ENCODE peak calls at places on chromosomes 13 and 19, in ten cellular contexts. One of them, this sample, is unnamed.

GRCh38 chr13:29564828-29565227 is 30.7 kb downstream of the SLC7A1 start:
- DNase-seq in activated T-cell treated with anti-CD3 and anti-CD28 coated beads, Interleukin-2, amount 50 U/mL, for 72 hours: no peak
- DNase-seq in GM04504: no peak
- DNase-seq in osteocyte: no peak
- DNase-seq in NCI-H2171 treated with DMSO at 0.1 percent for 48 hours: no peak
- DNase-seq in NCI-H748 treated with DMSO at 0.1 percent for 48 hours: no peak
- DNase-seq in choroid plexus epithelial cell: no peak
- DNase-seq in hepatic stellate cell: no peak
- DNase-seq in NCI-H1092: no peak
- DNase-seq in RWPE2: no peak
- DNase-seq in this sample: no peak

GRCh38 chr19:48498922-48499321 is 12.7 kb downstream of the LMTK3 start:
- DNase-seq in choroid plexus epithelial cell: no peak
- DNase-seq in hepatic stellate cell: no peak
- DNase-seq in NCI-H1092: no peak
- DNase-seq in GM04504: no peak
- DNase-seq in RWPE2: peak
- DNase-seq in osteocyte: no peak
- DNase-seq in NCI-H2171 treated with DMSO at 0.1 percent for 48 hours: no peak
- DNase-seq in NCI-H748 treated with DMSO at 0.1 percent for 48 hours: no peak
- DNase-seq in activated T-cell treated with anti-CD3 and anti-CD28 coated beads, Interleukin-2, amount 50 U/mL, for 72 hours: no peak
- DNase-seq in this sample: no peak

GRCh38 chr19:54517483-54517882 is 14.9 kb downstream of the LAIR2 start:
- DNase-seq in activated T-cell treated with anti-CD3 and anti-CD28 coated beads, Interleukin-2, amount 50 U/mL, for 72 hours: peak
- DNase-seq in GM04504: no peak
- DNase-seq in hepatic stellate cell: no peak
- DNase-seq in NCI-H2171 treated with DMSO at 0.1 percent for 48 hours: no peak
- DNase-seq in NCI-H748 treated with DMSO at 0.1 percent for 48 hours: no peak
- DNase-seq in NCI-H1092: no peak
- DNase-seq in choroid plexus epithelial cell: peak
- DNase-seq in RWPE2: no peak
- DNase-seq in osteocyte: no peak
- DNase-seq in this sample: no peak

GRCh38 chr13:84912720-84913119 is 886.5 kb downstream of the SLITRK6 start:
- DNase-seq in NCI-H748 treated with DMSO at 0.1 percent for 48 hours: no peak
- DNase-seq in NCI-H1092: no peak
- DNase-seq in NCI-H2171 treated with DMSO at 0.1 percent for 48 hours: no peak
- DNase-seq in hepatic stellate cell: no peak
- DNase-seq in activated T-cell treated with anti-CD3 and anti-CD28 coated beads, Interleukin-2, amount 50 U/mL, for 72 hours: no peak
- DNase-seq in choroid plexus epithelial cell: no peak
- DNase-seq in RWPE2: no peak
- DNase-seq in osteocyte: no peak
- DNase-seq in GM04504: no peak
- DNase-seq in this sample: no peak

GRCh38 chr19:17739121-17739875 is 12.0 kb upstream of the FCHO1 start:
- DNase-seq in NCI-H1092: peak
- DNase-seq in RWPE2: no peak
- DNase-seq in hepatic stellate cell: no peak
- DNase-seq in NCI-H2171 treated with DMSO at 0.1 percent for 48 hours: peak
- DNase-seq in activated T-cell treated with anti-CD3 and anti-CD28 coated beads, Interleukin-2, amount 50 U/mL, for 72 hours: no peak
- DNase-seq in choroid plexus epithelial cell: no peak
- DNase-seq in GM04504: no peak
- DNase-seq in osteocyte: no peak
- DNase-seq in NCI-H748 treated with DMSO at 0.1 percent for 48 hours: no peak
- DNase-seq in this sample: no peak

GRCh38 chr19:13579388-13580060 is 73.2 kb upstream of the CACNA1A start:
- DNase-seq in NCI-H1092: no peak
- DNase-seq in choroid plexus epithelial cell: no peak
- DNase-seq in hepatic stellate cell: no peak
- DNase-seq in GM04504: peak
- DNase-seq in NCI-H2171 treated with DMSO at 0.1 percent for 48 hours: no peak
- DNase-seq in osteocyte: no peak
- DNase-seq in RWPE2: no peak
- DNase-seq in NCI-H748 treated with DMSO at 0.1 percent for 48 hours: no peak
- DNase-seq in activated T-cell treated with anti-CD3 and anti-CD28 coated beads, Interleukin-2, amount 50 U/mL, for 72 hours: no peak
- DNase-seq in this sample: no peak

GRCh38 chr13:22080832-22081231 is 410.0 kb downstream of the FGF9 start:
- DNase-seq in choroid plexus epithelial cell: no peak
- DNase-seq in hepatic stellate cell: no peak
- DNase-seq in NCI-H2171 treated with DMSO at 0.1 percent for 48 hours: no peak
- DNase-seq in activated T-cell treated with anti-CD3 and anti-CD28 coated beads, Interleukin-2, amount 50 U/mL, for 72 hours: no peak
- DNase-seq in NCI-H748 treated with DMSO at 0.1 percent for 48 hours: no peak
- DNase-seq in osteocyte: no peak
- DNase-seq in GM04504: no peak
- DNase-seq in RWPE2: no peak
- DNase-seq in NCI-H1092: no peak
- DNase-seq in this sample: no peak

GRCh38 chr19:58519355-58520256 is at the start of gene ZBTB45:
- DNase-seq in GM04504: peak
- DNase-seq in NCI-H1092: peak
- DNase-seq in NCI-H2171 treated with DMSO at 0.1 percent for 48 hours: peak
- DNase-seq in NCI-H748 treated with DMSO at 0.1 percent for 48 hours: peak
- DNase-seq in osteocyte: peak
- DNase-seq in activated T-cell treated with anti-CD3 and anti-CD28 coated beads, Interleukin-2, amount 50 U/mL, for 72 hours: peak
- DNase-seq in hepatic stellate cell: peak
- DNase-seq in choroid plexus epithelial cell: peak
- DNase-seq in RWPE2: peak
- DNase-seq in this sample: peak

GRCh38 chr13:36074659-36075058 is 56.5 kb downstream of the DCLK1 start:
- DNase-seq in activated T-cell treated with anti-CD3 and anti-CD28 coated beads, Interleukin-2, amount 50 U/mL, for 72 hours: no peak
- DNase-seq in RWPE2: no peak
- DNase-seq in choroid plexus epithelial cell: no peak
- DNase-seq in NCI-H2171 treated with DMSO at 0.1 percent for 48 hours: no peak
- DNase-seq in GM04504: no peak
- DNase-seq in NCI-H1092: peak
- DNase-seq in hepatic stellate cell: no peak
- DNase-seq in osteocyte: no peak
- DNase-seq in NCI-H748 treated with DMSO at 0.1 percent for 48 hours: peak
- DNase-seq in this sample: no peak